ENCODE peak calls at places on chromosomes 12 and 14, in seven cellular contexts. One of them, this sample, is unnamed.

GRCh38 chr14:101582294-101582693 is 21.0 kb downstream of the DIO3 start:
- DNase-seq in RWPE2: no peak
- DNase-seq in AG04450: no peak
- DNase-seq in fibroblast of the aortic adventitia: no peak
- DNase-seq in activated T-cell treated with anti-CD3 and anti-CD28 coated beads for 48 hours: no peak
- DNase-seq in ovary: no peak
- DNase-seq in iris pigment epithelial cell: no peak
- DNase-seq in this sample: no peak

GRCh38 chr12:106078358-106079025 is 60.3 kb downstream of the NUAK1 start:
- DNase-seq in RWPE2: no peak
- DNase-seq in AG04450: no peak
- DNase-seq in fibroblast of the aortic adventitia: peak
- DNase-seq in activated T-cell treated with anti-CD3 and anti-CD28 coated beads for 48 hours: no peak
- DNase-seq in ovary: no peak
- DNase-seq in iris pigment epithelial cell: peak
- DNase-seq in this sample: no peak

GRCh38 chr12:12540261-12541013 is 22.2 kb downstream of the DUSP16 start:
- DNase-seq in RWPE2: no peak
- DNase-seq in AG04450: no peak
- DNase-seq in fibroblast of the aortic adventitia: no peak
- DNase-seq in activated T-cell treated with anti-CD3 and anti-CD28 coated beads for 48 hours: no peak
- DNase-seq in ovary: no peak
- DNase-seq in iris pigment epithelial cell: no peak
- DNase-seq in this sample: no peak

GRCh38 chr14:75147423-75148071 is 20.7 kb upstream of the NEK9 start:
- DNase-seq in RWPE2: no peak
- DNase-seq in AG04450: no peak
- DNase-seq in fibroblast of the aortic adventitia: peak
- DNase-seq in activated T-cell treated with anti-CD3 and anti-CD28 coated beads for 48 hours: no peak
- DNase-seq in ovary: peak
- DNase-seq in iris pigment epithelial cell: peak
- DNase-seq in this sample: no peak

GRCh38 chr14:71466942-71467341 is 465.3 kb upstream of the RGS6 start:
- DNase-seq in RWPE2: no peak
- DNase-seq in AG04450: no peak
- DNase-seq in fibroblast of the aortic adventitia: peak
- DNase-seq in activated T-cell treated with anti-CD3 and anti-CD28 coated beads for 48 hours: no peak
- DNase-seq in ovary: no peak
- DNase-seq in iris pigment epithelial cell: no peak
- DNase-seq in this sample: no peak

GRCh38 chr14:76484355-76484754 is 108.4 kb downstream of the ESRRB start:
- DNase-seq in RWPE2: no peak
- DNase-seq in AG04450: no peak
- DNase-seq in fibroblast of the aortic adventitia: no peak
- DNase-seq in activated T-cell treated with anti-CD3 and anti-CD28 coated beads for 48 hours: no peak
- DNase-seq in ovary: no peak
- DNase-seq in iris pigment epithelial cell: no peak
- DNase-seq in this sample: no peak

GRCh38 chr14:21070610-21071224 is 613 bp downstream of the ARHGEF40 start:
- DNase-seq in RWPE2: no peak
- DNase-seq in AG04450: no peak
- DNase-seq in fibroblast of the aortic adventitia: peak
- DNase-seq in activated T-cell treated with anti-CD3 and anti-CD28 coated beads for 48 hours: no peak
- DNase-seq in ovary: peak
- DNase-seq in iris pigment epithelial cell: peak
- DNase-seq in this sample: no peak

GRCh38 chr12:127984386-127985055 is 282.4 kb upstream of the TMEM132C start:
- DNase-seq in RWPE2: no peak
- DNase-seq in AG04450: no peak
- DNase-seq in fibroblast of the aortic adventitia: no peak
- DNase-seq in activated T-cell treated with anti-CD3 and anti-CD28 coated beads for 48 hours: no peak
- DNase-seq in ovary: no peak
- DNase-seq in iris pigment epithelial cell: peak
- DNase-seq in this sample: no peak

GRCh38 chr12:118164798-118165486 is 29.0 kb downstream of the PEBP1 start:
- DNase-seq in RWPE2: no peak
- DNase-seq in AG04450: no peak
- DNase-seq in fibroblast of the aortic adventitia: peak
- DNase-seq in activated T-cell treated with anti-CD3 and anti-CD28 coated beads for 48 hours: no peak
- DNase-seq in ovary: no peak
- DNase-seq in iris pigment epithelial cell: peak
- DNase-seq in this sample: no peak

GRCh38 chr14:91454155-91454554 is 36.5 kb upstream of the CCDC88C start:
- DNase-seq in RWPE2: no peak
- DNase-seq in AG04450: no peak
- DNase-seq in fibroblast of the aortic adventitia: no peak
- DNase-seq in activated T-cell treated with anti-CD3 and anti-CD28 coated beads for 48 hours: no peak
- DNase-seq in ovary: no peak
- DNase-seq in iris pigment epithelial cell: no peak
- DNase-seq in this sample: no peak

GRCh38 chr14:86153480-86153879 is 623.5 kb downstream of the FLRT2 start:
- DNase-seq in RWPE2: no peak
- DNase-seq in AG04450: no peak
- DNase-seq in fibroblast of the aortic adventitia: no peak
- DNase-seq in activated T-cell treated with anti-CD3 and anti-CD28 coated beads for 48 hours: no peak
- DNase-seq in ovary: no peak
- DNase-seq in iris pigment epithelial cell: no peak
- DNase-seq in this sample: no peak

GRCh38 chr14:98304574-98304973 is 967.4 kb downstream of the BCL11B start:
- DNase-seq in RWPE2: no peak
- DNase-seq in AG04450: no peak
- DNase-seq in fibroblast of the aortic adventitia: no peak
- DNase-seq in activated T-cell treated with anti-CD3 and anti-CD28 coated beads for 48 hours: no peak
- DNase-seq in ovary: no peak
- DNase-seq in iris pigment epithelial cell: no peak
- DNase-seq in this sample: no peak

GRCh38 chr14:90419200-90419599 is 22.4 kb downstream of the CALM1 start:
- DNase-seq in RWPE2: peak
- DNase-seq in AG04450: peak
- DNase-seq in fibroblast of the aortic adventitia: peak
- DNase-seq in activated T-cell treated with anti-CD3 and anti-CD28 coated beads for 48 hours: no peak
- DNase-seq in ovary: peak
- DNase-seq in iris pigment epithelial cell: peak
- DNase-seq in this sample: no peak

GRCh38 chr12:113561381-113561780 is 89.7 kb upstream of the LHX5 start:
- DNase-seq in RWPE2: no peak
- DNase-seq in AG04450: no peak
- DNase-seq in fibroblast of the aortic adventitia: no peak
- DNase-seq in activated T-cell treated with anti-CD3 and anti-CD28 coated beads for 48 hours: no peak
- DNase-seq in ovary: no peak
- DNase-seq in iris pigment epithelial cell: no peak
- DNase-seq in this sample: no peak

GRCh38 chr14:97180304-97181200 is 383.4 kb downstream of the VRK1 start:
- DNase-seq in RWPE2: peak
- DNase-seq in AG04450: no peak
- DNase-seq in fibroblast of the aortic adventitia: no peak
- DNase-seq in activated T-cell treated with anti-CD3 and anti-CD28 coated beads for 48 hours: no peak
- DNase-seq in ovary: no peak
- DNase-seq in iris pigment epithelial cell: peak
- DNase-seq in this sample: peak

GRCh38 chr12:6829532-6830220 is 1.5 kb downstream of the P3H3 start:
- DNase-seq in RWPE2: peak
- DNase-seq in AG04450: no peak
- DNase-seq in fibroblast of the aortic adventitia: no peak
- DNase-seq in activated T-cell treated with anti-CD3 and anti-CD28 coated beads for 48 hours: no peak
- DNase-seq in ovary: no peak
- DNase-seq in iris pigment epithelial cell: no peak
- DNase-seq in this sample: no peak

GRCh38 chr12:104336115-104336514 is 32.6 kb downstream of the EID3 start:
- DNase-seq in RWPE2: no peak
- DNase-seq in AG04450: no peak
- DNase-seq in fibroblast of the aortic adventitia: no peak
- DNase-seq in activated T-cell treated with anti-CD3 and anti-CD28 coated beads for 48 hours: no peak
- DNase-seq in ovary: no peak
- DNase-seq in iris pigment epithelial cell: no peak
- DNase-seq in this sample: no peak

GRCh38 chr12:52691076-52691764 is 11.0 kb upstream of the KRT1 start:
- DNase-seq in RWPE2: no peak
- DNase-seq in AG04450: no peak
- DNase-seq in fibroblast of the aortic adventitia: no peak
- DNase-seq in activated T-cell treated with anti-CD3 and anti-CD28 coated beads for 48 hours: peak
- DNase-seq in ovary: peak
- DNase-seq in iris pigment epithelial cell: no peak
- DNase-seq in this sample: peak

This sample was measured in T-helper 2 cell treated with Interferon-gamma antibody and Interleukin-4, amounts not matched to agents 5 μg/mL and 100 μg/mL, for 36 hours.